ENCODE peak calls at places on chromosome 10, in five cellular contexts. C, D, T, Z and K are unnamed samples.

GRCh38 chr10:131814567-131815290 is 86.1 kb upstream of the PPP2R2D start:
- DNase-seq in C (no peak), D (no peak), T (peak; percentile 34), Z (no peak), K (no peak)

GRCh38 chr10:132305654-132306340 is 2.0 kb downstream of the STK32C start:
- DNase-seq in C (no peak), D (no peak), T (no peak), Z (no peak), K (peak; percentile 29)

GRCh38 chr10:111158601-111159000 is 81.8 kb downstream of the ADRA2A start:
- DNase-seq in C (no peak), D (no peak), T (no peak), Z (no peak), K (no peak)

GRCh38 chr10:88507380-88507779 is 75.7 kb downstream of the RNLS start:
- DNase-seq in C (no peak), D (no peak), T (no peak), Z (no peak), K (no peak)

GRCh38 chr10:89120931-89121907 is 85.9 kb downstream of the CH25H start:
- DNase-seq in C (peak; percentile 42), D (peak; percentile 25), T (no peak), Z (no peak), K (no peak)

GRCh38 chr10:110774069-110775021 is 97.4 kb upstream of the PDCD4 start:
- DNase-seq in C (peak; percentile 33), D (peak; percentile 70), T (no peak), Z (no peak), K (no peak)

GRCh38 chr10:4941540-4942330 is 21.5 kb upstream of the AKR1C1 start:
- DNase-seq in C (peak; percentile 14), D (peak; percentile 6), T (no peak), Z (no peak), K (peak; percentile 71)

GRCh38 chr10:24503627-24504320 is 219.9 kb downstream of the ARHGAP21 start:
- DNase-seq in C (peak; percentile 53), D (peak; percentile 90), T (peak; percentile 76), Z (peak; percentile 37), K (peak; percentile 88)

GRCh38 chr10:62264702-62265436 is 3.8 kb downstream of the RTKN2 start:
- DNase-seq in C (peak; percentile 92), D (peak; percentile 92), T (peak; percentile 53), Z (peak; percentile 51), K (peak; percentile 96)

GRCh38 chr10:123855013-123855684 is 36.5 kb downstream of the CPXM2 start:
- DNase-seq in C (no peak), D (no peak), T (no peak), Z (no peak), K (no peak)

GRCh38 chr10:52774600-52775106 is 2.1 kb upstream of the MBL2 start:
- DNase-seq in C (no peak), D (no peak), T (no peak), Z (no peak), K (no peak)

GRCh38 chr10:65570143-65571010 is 1355.5 kb upstream of the LRRTM3 start:
- DNase-seq in C (peak; percentile 53), D (peak; percentile 16), T (peak; percentile 85), Z (peak; percentile 59), K (peak; percentile 92)

GRCh38 chr10:3350790-3351364 is 178.3 kb upstream of the PITRM1 start:
- DNase-seq in C (no peak), D (no peak), T (no peak), Z (no peak), K (no peak)

GRCh38 chr10:119595715-119596515 is 849 bp downstream of the TIAL1 start:
- DNase-seq in C (peak; percentile 55), D (peak; percentile 44), T (peak; percentile 35), Z (no peak), K (peak; percentile 59)

GRCh38 chr10:28595618-28596017 is 62.7 kb downstream of the WAC start:
- DNase-seq in C (no peak), D (peak; percentile 24), T (no peak), Z (no peak), K (no peak)
- H3K4ac ChIP-seq in C (no peak overlapping the region), D (no peak overlapping the region), T (no peak overlapping the region), Z (no peak overlapping the region), K (no peak overlapping the region)

DNA sequence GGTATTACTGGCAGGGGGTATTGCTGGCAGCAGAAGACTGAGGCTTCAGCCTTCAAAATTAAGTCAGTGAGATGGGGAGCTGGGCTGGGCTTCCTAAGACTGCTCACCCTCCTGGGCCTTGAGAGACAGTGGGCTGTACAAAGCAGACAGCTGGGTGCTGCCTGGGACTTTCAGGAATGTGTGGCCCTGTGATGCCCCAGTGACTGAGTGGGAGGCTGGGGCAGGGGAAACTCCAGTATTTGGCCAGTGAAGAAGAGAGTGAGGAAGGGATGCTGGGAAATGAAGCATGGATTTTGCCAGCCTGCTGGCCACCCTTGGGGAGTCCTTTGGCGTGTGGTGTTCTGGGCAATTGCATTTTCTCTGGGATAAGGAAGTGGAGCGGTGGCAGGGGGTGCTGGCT is 442 bp downstream of the ANKRD2 start:
- DNase-seq in C (peak; percentile 31), D (peak; percentile 30), T (no peak), Z (no peak), K (no peak)
- H3K4ac ChIP-seq in C (no peak overlapping the region), D (no peak overlapping the region), T (no peak overlapping the region), Z (no peak overlapping the region), K (no peak overlapping the region)

GRCh38 chr10:74839708-74840107 is 13.3 kb downstream of the KAT6B start:
- DNase-seq in C (no peak), D (no peak), T (no peak), Z (no peak), K (no peak)

GRCh38 chr10:74841265-74841973 is 15.0 kb downstream of the KAT6B start:
- DNase-seq in C (no peak), D (peak; percentile 39), T (no peak), Z (no peak), K (no peak)

GRCh38 chr10:74835963-74836362 is 9.6 kb downstream of the KAT6B start:
- DNase-seq in C (no peak), D (no peak), T (no peak), Z (no peak), K (no peak)

GRCh38 chr10:74837750-74838149 is 11.3 kb downstream of the KAT6B start:
- DNase-seq in C (no peak), D (no peak), T (no peak), Z (no peak), K (no peak)

GRCh38 chr10:74836855-74837254 is 10.5 kb downstream of the KAT6B start:
- DNase-seq in C (no peak), D (no peak), T (no peak), Z (no peak), K (no peak)
- H3K4ac ChIP-seq in C (no peak overlapping the region), D (no peak overlapping the region), T (no peak overlapping the region), Z (no peak overlapping the region), K (no peak overlapping the region)

DNA sequence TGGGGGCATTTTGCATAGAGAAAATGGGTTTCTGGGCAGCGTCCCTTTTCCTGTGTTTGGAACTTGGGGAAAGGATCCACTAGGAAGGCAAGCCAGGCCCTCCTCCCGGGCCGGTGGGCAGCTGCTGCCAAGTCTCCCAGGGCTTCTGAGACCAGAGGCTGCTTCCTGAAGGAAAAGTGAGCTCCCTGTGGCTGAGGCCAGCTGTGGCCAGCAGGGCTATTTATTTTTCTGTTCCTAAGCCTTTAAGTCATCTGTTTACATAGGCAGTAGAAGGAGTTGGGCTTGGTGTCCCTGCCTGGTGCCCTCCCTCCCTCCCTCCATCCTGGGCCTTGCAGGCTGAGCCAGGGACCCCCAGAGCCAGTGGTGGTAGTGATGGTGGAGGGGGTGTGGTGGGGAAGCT is 70.5 kb upstream of the COL13A1 start:
- DNase-seq in C (peak; percentile 90), D (peak; percentile 91), T (no peak), Z (no peak), K (no peak)
- H3K4ac ChIP-seq in C (peak overlapping the region; percentile 91), D (peak overlapping the region; percentile 89), T (no peak overlapping the region), Z (no peak overlapping the region), K (no peak overlapping the region)

GRCh38 chr10:86830043-86830591 is 73.7 kb downstream of the BMPR1A start:
- DNase-seq in C (no peak), D (no peak), T (no peak), Z (no peak), K (peak; percentile 75)
- H3K4ac ChIP-seq in C (no peak overlapping the region), D (no peak overlapping the region), T (no peak overlapping the region), Z (no peak overlapping the region), K (no peak overlapping the region)

DNA sequence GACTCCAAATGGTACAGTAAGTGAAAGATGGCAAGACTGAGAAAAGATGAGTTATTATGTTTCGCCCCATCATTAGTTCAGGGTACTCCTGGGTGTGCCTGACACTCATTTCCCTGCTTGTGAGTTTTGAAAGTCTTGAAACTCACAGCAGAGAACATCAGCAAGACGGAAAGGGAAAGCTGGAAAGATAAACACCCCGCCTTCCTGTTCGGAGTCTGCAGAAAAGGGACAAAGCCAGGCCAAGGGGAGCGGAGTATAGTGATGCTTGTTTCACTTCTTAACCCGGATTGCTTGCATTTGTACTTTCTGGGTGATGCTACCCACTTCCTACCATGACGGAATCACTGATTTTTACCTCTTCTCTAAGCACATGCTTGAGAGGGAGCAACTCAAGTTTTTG is 294.5 kb downstream of the FRMD4A start:
- DNase-seq in C (no peak), D (no peak), T (no peak), Z (no peak), K (no peak)
- H3K4ac ChIP-seq in C (no peak overlapping the region), D (no peak overlapping the region), T (no peak overlapping the region), Z (no peak overlapping the region), K (no peak overlapping the region)